ENCODE peak calls at places on chromosome 15, in eight cellular contexts. One of them, this sample, is unnamed.

GRCh38 chr15:82159922-82160321 is 102.6 kb downstream of the EFL1 start:
- ATAC-seq in HepG2: no peak
- ATAC-seq in body of pancreas: no peak
- ATAC-seq in heart right ventricle: no peak
- ATAC-seq in DND-41: no peak
- ATAC-seq in right cardiac atrium: no peak
- ATAC-seq in pancreas: no peak
- ATAC-seq in heart left ventricle: no peak
- ATAC-seq in this sample: no peak

GRCh38 chr15:58340176-58340575 is 91.6 kb upstream of the LIPC start:
- ATAC-seq in HepG2: no peak
- ATAC-seq in body of pancreas: no peak
- ATAC-seq in heart right ventricle: no peak
- ATAC-seq in DND-41: no peak
- ATAC-seq in right cardiac atrium: no peak
- ATAC-seq in pancreas: no peak
- ATAC-seq in heart left ventricle: no peak
- ATAC-seq in this sample: no peak

GRCh38 chr15:39417766-39418165 is 163.1 kb upstream of the THBS1 start:
- ATAC-seq in HepG2: no peak
- ATAC-seq in body of pancreas: no peak
- ATAC-seq in heart right ventricle: no peak
- ATAC-seq in DND-41: no peak
- ATAC-seq in right cardiac atrium: no peak
- ATAC-seq in pancreas: no peak
- ATAC-seq in heart left ventricle: no peak
- ATAC-seq in this sample: no peak

GRCh38 chr15:99249270-99249817 is at the start of gene TTC23:
- ATAC-seq in HepG2: peak; percentile 32
- ATAC-seq in body of pancreas: peak; percentile 54
- ATAC-seq in heart right ventricle: peak; percentile 58
- ATAC-seq in DND-41: peak; percentile 6
- ATAC-seq in right cardiac atrium: peak; percentile 57
- ATAC-seq in pancreas: peak; percentile 33
- ATAC-seq in heart left ventricle: peak; percentile 44
- ATAC-seq in this sample: peak; percentile 50

GRCh38 chr15:25798207-25798931 is 64.8 kb downstream of the ATP10A start:
- ATAC-seq in HepG2: no peak
- ATAC-seq in body of pancreas: no peak
- ATAC-seq in heart right ventricle: peak; percentile 31
- ATAC-seq in DND-41: no peak
- ATAC-seq in right cardiac atrium: no peak
- ATAC-seq in pancreas: no peak
- ATAC-seq in heart left ventricle: no peak
- ATAC-seq in this sample: no peak

GRCh38 chr15:29820802-29821160 is 1.5 kb downstream of the TJP1 start:
- ATAC-seq in HepG2: no peak
- ATAC-seq in body of pancreas: no peak
- ATAC-seq in heart right ventricle: no peak
- ATAC-seq in DND-41: no peak
- ATAC-seq in right cardiac atrium: no peak
- ATAC-seq in pancreas: no peak
- ATAC-seq in heart left ventricle: no peak
- ATAC-seq in this sample: no peak

GRCh38 chr15:31842532-31843195 is 187.7 kb upstream of the CHRNA7 start:
- ATAC-seq in HepG2: no peak
- ATAC-seq in body of pancreas: no peak
- ATAC-seq in heart right ventricle: no peak
- ATAC-seq in DND-41: no peak
- ATAC-seq in right cardiac atrium: no peak
- ATAC-seq in pancreas: no peak
- ATAC-seq in heart left ventricle: no peak
- ATAC-seq in this sample: no peak

GRCh38 chr15:26771917-26772587 is 814 bp downstream of the GABRB3 start:
- ATAC-seq in HepG2: peak; percentile 73
- ATAC-seq in body of pancreas: peak; percentile 60
- ATAC-seq in heart right ventricle: no peak
- ATAC-seq in DND-41: no peak
- ATAC-seq in right cardiac atrium: peak; percentile 62
- ATAC-seq in pancreas: peak; percentile 56
- ATAC-seq in heart left ventricle: peak; percentile 61
- ATAC-seq in this sample: peak; percentile 44

GRCh38 chr15:89904519-89904918 is 8.2 kb downstream of the ARPIN start:
- ATAC-seq in HepG2: no peak
- ATAC-seq in body of pancreas: no peak
- ATAC-seq in heart right ventricle: no peak
- ATAC-seq in DND-41: no peak
- ATAC-seq in right cardiac atrium: no peak
- ATAC-seq in pancreas: peak; percentile 13
- ATAC-seq in heart left ventricle: no peak
- ATAC-seq in this sample: no peak

GRCh38 chr15:94004697-94005096 is 226.7 kb upstream of the MCTP2 start:
- ATAC-seq in HepG2: no peak
- ATAC-seq in body of pancreas: no peak
- ATAC-seq in heart right ventricle: no peak
- ATAC-seq in DND-41: no peak
- ATAC-seq in right cardiac atrium: peak; percentile 61
- ATAC-seq in pancreas: no peak
- ATAC-seq in heart left ventricle: peak; percentile 80
- ATAC-seq in this sample: peak; percentile 96

GRCh38 chr15:65638681-65639089 is 16.9 kb downstream of the SLC24A1 start:
- ATAC-seq in HepG2: peak; percentile 54
- ATAC-seq in body of pancreas: peak; percentile 72
- ATAC-seq in heart right ventricle: peak; percentile 65
- ATAC-seq in DND-41: peak; percentile 88
- ATAC-seq in right cardiac atrium: peak; percentile 76
- ATAC-seq in pancreas: peak; percentile 83
- ATAC-seq in heart left ventricle: peak; percentile 72
- ATAC-seq in this sample: peak; percentile 72

GRCh38 chr15:36777941-36778340 is 198.5 kb downstream of the CDIN1 start:
- ATAC-seq in HepG2: no peak
- ATAC-seq in body of pancreas: no peak
- ATAC-seq in heart right ventricle: no peak
- ATAC-seq in DND-41: no peak
- ATAC-seq in right cardiac atrium: no peak
- ATAC-seq in pancreas: no peak
- ATAC-seq in heart left ventricle: peak; percentile 8
- ATAC-seq in this sample: no peak

GRCh38 chr15:58981808-58982475 is 5.5 kb upstream of the RNF111 start:
- ATAC-seq in HepG2: no peak
- ATAC-seq in body of pancreas: no peak
- ATAC-seq in heart right ventricle: no peak
- ATAC-seq in DND-41: peak; percentile 81
- ATAC-seq in right cardiac atrium: no peak
- ATAC-seq in pancreas: no peak
- ATAC-seq in heart left ventricle: no peak
- ATAC-seq in this sample: no peak

GRCh38 chr15:45136378-45136764 is 6.6 kb downstream of the DUOX1 start:
- ATAC-seq in HepG2: peak; percentile 50
- ATAC-seq in body of pancreas: no peak
- ATAC-seq in heart right ventricle: no peak
- ATAC-seq in DND-41: no peak
- ATAC-seq in right cardiac atrium: no peak
- ATAC-seq in pancreas: no peak
- ATAC-seq in heart left ventricle: no peak
- ATAC-seq in this sample: no peak

GRCh38 chr15:73485372-73485771 is 42.4 kb downstream of the REC114 start:
- ATAC-seq in HepG2: no peak
- ATAC-seq in body of pancreas: no peak
- ATAC-seq in heart right ventricle: no peak
- ATAC-seq in DND-41: no peak
- ATAC-seq in right cardiac atrium: no peak
- ATAC-seq in pancreas: no peak
- ATAC-seq in heart left ventricle: no peak
- ATAC-seq in this sample: no peak

GRCh38 chr15:98983333-98983732 is 24.3 kb downstream of the PGPEP1L start:
- ATAC-seq in HepG2: no peak
- ATAC-seq in body of pancreas: peak; percentile 87
- ATAC-seq in heart right ventricle: peak; percentile 92
- ATAC-seq in DND-41: no peak
- ATAC-seq in right cardiac atrium: peak; percentile 88
- ATAC-seq in pancreas: peak; percentile 80
- ATAC-seq in heart left ventricle: peak; percentile 86
- ATAC-seq in this sample: peak; percentile 93

GRCh38 chr15:78035861-78036476 is 41.5 kb downstream of the TBC1D2B start:
- ATAC-seq in HepG2: peak; percentile 98
- ATAC-seq in body of pancreas: no peak
- ATAC-seq in heart right ventricle: no peak
- ATAC-seq in DND-41: no peak
- ATAC-seq in right cardiac atrium: no peak
- ATAC-seq in pancreas: peak; percentile 14
- ATAC-seq in heart left ventricle: no peak
- ATAC-seq in this sample: no peak

GRCh38 chr15:77010312-77010686 is 15.4 kb downstream of the PSTPIP1 start:
- ATAC-seq in HepG2: no peak
- ATAC-seq in body of pancreas: peak; percentile 15
- ATAC-seq in heart right ventricle: no peak
- ATAC-seq in DND-41: no peak
- ATAC-seq in right cardiac atrium: no peak
- ATAC-seq in pancreas: peak; percentile 61
- ATAC-seq in heart left ventricle: no peak
- ATAC-seq in this sample: no peak
- H3K27ac ChIP-seq in HepG2: no peak overlapping the region
- H3K27ac ChIP-seq in body of pancreas: no peak overlapping the region
- H3K27ac ChIP-seq in heart right ventricle: no peak overlapping the region
- H3K27ac ChIP-seq in DND-41: no peak overlapping the region
- H3K27ac ChIP-seq in right cardiac atrium: no peak overlapping the region
- H3K27ac ChIP-seq in pancreas: no peak overlapping the region
- H3K27ac ChIP-seq in heart left ventricle: no peak overlapping the region
- H3K27ac ChIP-seq in this sample: no peak overlapping the region

DNA sequence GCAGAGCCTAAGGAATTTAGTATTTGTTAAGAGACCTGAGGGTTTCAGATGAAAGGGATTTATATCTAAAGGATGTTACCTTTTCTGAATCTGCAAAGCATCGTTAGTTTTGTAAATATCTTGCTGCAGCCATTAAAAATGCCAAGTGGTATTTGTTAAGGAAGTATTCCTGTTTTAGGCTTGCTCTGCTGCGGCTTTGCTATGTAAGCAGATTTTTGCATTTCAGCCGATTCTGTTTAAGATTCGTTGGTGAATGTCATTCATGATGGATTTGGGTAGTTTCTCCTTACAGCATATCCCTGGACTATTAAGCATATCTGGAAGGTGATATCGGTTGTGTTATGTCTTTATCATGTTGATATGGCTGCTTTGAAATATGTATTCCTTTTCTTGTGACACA is 1.0 kb downstream of the USP8 start:
- ATAC-seq in HepG2: no peak
- ATAC-seq in body of pancreas: no peak
- ATAC-seq in heart right ventricle: no peak
- ATAC-seq in DND-41: no peak
- ATAC-seq in right cardiac atrium: no peak
- ATAC-seq in pancreas: no peak
- ATAC-seq in heart left ventricle: no peak
- ATAC-seq in this sample: no peak
- H3K4me3 ChIP-seq in HepG2: peak overlapping the region; percentile 68
- H3K4me3 ChIP-seq in body of pancreas: peak overlapping the region; percentile 94
- H3K4me3 ChIP-seq in heart right ventricle: peak overlapping the region; percentile 88
- H3K4me3 ChIP-seq in DND-41: peak overlapping the region; percentile 89
- H3K4me3 ChIP-seq in right cardiac atrium: peak overlapping the region; percentile 90
- H3K4me3 ChIP-seq in pancreas: peak overlapping the region; percentile 69
- H3K4me3 ChIP-seq in heart left ventricle: peak overlapping the region; percentile 89
- H3K4me3 ChIP-seq in this sample: peak overlapping the region; percentile 64

GRCh38 chr15:68816158-68816557 is 4.5 kb downstream of the ANP32A start:
- ATAC-seq in HepG2: no peak
- ATAC-seq in body of pancreas: no peak
- ATAC-seq in heart right ventricle: no peak
- ATAC-seq in DND-41: no peak
- ATAC-seq in right cardiac atrium: no peak
- ATAC-seq in pancreas: no peak
- ATAC-seq in heart left ventricle: no peak
- ATAC-seq in this sample: no peak
- H3K27ac ChIP-seq in HepG2: peak overlapping the region; percentile 97
- H3K27ac ChIP-seq in body of pancreas: peak overlapping the region; percentile 89
- H3K27ac ChIP-seq in heart right ventricle: peak overlapping the region; percentile 99
- H3K27ac ChIP-seq in DND-41: peak overlapping the region; percentile 99
- H3K27ac ChIP-seq in right cardiac atrium: peak overlapping the region; percentile 99
- H3K27ac ChIP-seq in pancreas: no peak overlapping the region
- H3K27ac ChIP-seq in heart left ventricle: peak overlapping the region; percentile 97
- H3K27ac ChIP-seq in this sample: peak overlapping the region; percentile 96

GRCh38 chr15:69415381-69415780 is 1.2 kb downstream of the KIF23 start:
- ATAC-seq in HepG2: no peak
- ATAC-seq in body of pancreas: no peak
- ATAC-seq in heart right ventricle: no peak
- ATAC-seq in DND-41: no peak
- ATAC-seq in right cardiac atrium: no peak
- ATAC-seq in pancreas: no peak
- ATAC-seq in heart left ventricle: no peak
- ATAC-seq in this sample: no peak
- H3K4me3 ChIP-seq in HepG2: peak overlapping the region; percentile 98
- H3K4me3 ChIP-seq in body of pancreas: no peak overlapping the region
- H3K4me3 ChIP-seq in heart right ventricle: no peak overlapping the region
- H3K4me3 ChIP-seq in DND-41: peak overlapping the region; percentile 92
- H3K4me3 ChIP-seq in right cardiac atrium: no peak overlapping the region
- H3K4me3 ChIP-seq in pancreas: no peak overlapping the region
- H3K4me3 ChIP-seq in heart left ventricle: no peak overlapping the region
- H3K4me3 ChIP-seq in this sample: no peak overlapping the region

DNA sequence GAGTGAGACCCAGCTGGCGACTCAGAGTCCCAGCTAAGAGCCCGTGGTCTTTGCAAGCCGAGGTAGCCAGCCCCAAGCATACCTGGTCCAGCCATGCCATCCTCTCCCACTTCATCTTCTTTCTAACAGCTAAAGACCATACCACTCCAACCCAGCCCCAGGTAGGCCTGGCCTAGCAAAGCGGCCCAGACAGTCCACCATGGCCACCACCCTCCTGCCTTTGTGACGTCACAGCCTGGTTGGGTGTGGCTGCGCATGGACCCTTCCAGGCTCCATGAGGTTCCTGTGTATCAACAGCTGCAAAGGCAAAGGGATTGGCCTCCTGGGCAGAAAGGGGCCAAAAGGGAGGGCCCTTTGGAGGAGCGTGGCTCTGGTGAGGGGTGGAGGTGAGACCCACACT is 4.1 kb downstream of the NTRK3 start:
- ATAC-seq in HepG2: no peak
- ATAC-seq in body of pancreas: no peak
- ATAC-seq in heart right ventricle: no peak
- ATAC-seq in DND-41: no peak
- ATAC-seq in right cardiac atrium: no peak
- ATAC-seq in pancreas: no peak
- ATAC-seq in heart left ventricle: no peak
- ATAC-seq in this sample: no peak
- H3K27ac ChIP-seq in HepG2: no peak overlapping the region
- H3K27ac ChIP-seq in body of pancreas: no peak overlapping the region
- H3K27ac ChIP-seq in heart right ventricle: no peak overlapping the region
- H3K27ac ChIP-seq in DND-41: no peak overlapping the region
- H3K27ac ChIP-seq in right cardiac atrium: no peak overlapping the region
- H3K27ac ChIP-seq in pancreas: no peak overlapping the region
- H3K27ac ChIP-seq in heart left ventricle: no peak overlapping the region
- H3K27ac ChIP-seq in this sample: no peak overlapping the region